ENCODE peak calls at places on chromosomes 7 and 10, in four cellular contexts. F, Y, O and S are unnamed samples.
A peak's percentile ranks its signal among the peaks of the same experiment; 100 is the strongest.

GRCh38 chr10:42939237-42939636 is 137.6 kb upstream of the RET start:
- DNase-seq in O (no peak), Y (no peak), F (no peak), S (no peak)

GRCh38 chr7:40463449-40463848 is 328.6 kb downstream of the SUGCT start:
- DNase-seq in F (no peak), O (no peak), Y (no peak), S (no peak)

GRCh38 chr10:52755297-52756062 is 17.1 kb downstream of the MBL2 start:
- DNase-seq in F (no peak), Y (peak; percentile 94), O (no peak), S (no peak)

GRCh38 chr10:110010076-110011069 is 2.6 kb downstream of the ADD3 start:
- DNase-seq in O (no peak), F (no peak), Y (no peak), S (peak; percentile 86)

GRCh38 chr7:10889266-10889898 is 84.3 kb upstream of the PHF14 start:
- DNase-seq in Y (peak; percentile 72), F (peak; percentile 39), O (no peak), S (peak; percentile 41)

GRCh38 chr7:54109501-54109900 is 432.7 kb upstream of the VSTM2A start:
- DNase-seq in Y (no peak), F (no peak), O (no peak), S (no peak)

GRCh38 chr7:109622320-109622719 is 1052.6 kb downstream of the DNAJB9 start:
- DNase-seq in Y (no peak), F (no peak), O (no peak), S (no peak)

GRCh38 chr7:137874390-137874789 is 27.6 kb upstream of the DGKI start:
- DNase-seq in O (no peak), F (no peak), Y (peak; percentile 91), S (no peak)

GRCh38 chr10:10661176-10661575 is 356.5 kb upstream of the CELF2 start:
- DNase-seq in Y (no peak), F (no peak), O (no peak), S (no peak)

GRCh38 chr10:123000155-123000554 is 8.4 kb downstream of the IKZF5 start:
- DNase-seq in O (no peak), Y (no peak), F (no peak), S (no peak)

GRCh38 chr10:104142081-104142480 is 20.1 kb downstream of the SFR1 start:
- DNase-seq in F (no peak), Y (no peak), O (no peak), S (no peak)

GRCh38 chr7:5695037-5695708 is 86.3 kb downstream of the RNF216 start:
- DNase-seq in O (no peak), Y (peak; percentile 90), F (no peak), S (peak; percentile 81)

GRCh38 chr7:142438923-142439515 is 181.2 kb upstream of the PRSS58 start:
- DNase-seq in F (no peak), O (no peak), Y (peak; percentile 15), S (no peak)

GRCh38 chr10:48656241-48656921 is 28.3 kb upstream of the WDFY4 start:
- DNase-seq in Y (peak; percentile 97), F (peak; percentile 54), O (no peak), S (peak; percentile 78)

GRCh38 chr7:102453319-102453718 is 11.3 kb downstream of the ALKBH4 start:
- DNase-seq in O (no peak), F (no peak), Y (no peak), S (no peak)

GRCh38 chr10:35568483-35569015 is 36.6 kb upstream of the GJD4 start:
- DNase-seq in Y (no peak), O (no peak), F (no peak), S (no peak)

GRCh38 chr7:139644191-139644590 is 120.7 kb downstream of the CLEC2L start:
- DNase-seq in F (no peak), O (no peak), Y (no peak), S (no peak)

GRCh38 chr10:116671274-116671926 is 50.6 kb downstream of the PNLIPRP2 start:
- DNase-seq in O (no peak), Y (peak; percentile 11), F (no peak), S (no peak)

GRCh38 chr7:38883706-38884105 is 25.3 kb downstream of the VPS41 start:
- DNase-seq in Y (no peak), F (no peak), O (no peak), S (no peak)

GRCh38 chr10:72736881-72737280 is 44.9 kb downstream of the MCU start:
- DNase-seq in O (no peak), F (no peak), Y (no peak), S (no peak)

GRCh38 chr7:151381333-151382078 is 28.3 kb downstream of the WDR86 start:
- DNase-seq in F (no peak), Y (peak; percentile 21), O (no peak), S (peak; percentile 81)

GRCh38 chr10:132815161-132815857 is 29.4 kb upstream of the NKX6-2 start:
- DNase-seq in F (no peak), Y (no peak), O (no peak), S (no peak)

GRCh38 chr7:155190608-155191536 is 106.8 kb upstream of the INSIG1 start:
- DNase-seq in F (no peak), Y (peak; percentile 39), O (no peak), S (no peak)

GRCh38 chr7:143494622-143495021 is 16.9 kb downstream of the TAS2R41 start:
- DNase-seq in F (no peak), Y (no peak), O (no peak), S (no peak)

GRCh38 chr10:79078367-79079073 is 9.8 kb downstream of the ZMIZ1 start:
- DNase-seq in F (no peak), O (no peak), Y (no peak), S (no peak)

GRCh38 chr10:103781329-103782061 is 73.9 kb downstream of the SH3PXD2A start:
- DNase-seq in O (no peak), Y (peak; percentile 79), F (peak; percentile 20), S (no peak)

GRCh38 chr10:70272925-70273316 is 10.9 kb downstream of the NPFFR1 start:
- DNase-seq in Y (peak; percentile 43), F (no peak), O (no peak), S (peak; percentile 53)

GRCh38 chr7:66082886-66083415 is 7.3 kb downstream of the ASL start:
- DNase-seq in F (no peak), Y (no peak), O (no peak), S (no peak)

GRCh38 chr7:51017576-51018535 is 235.2 kb upstream of the GRB10 start:
- DNase-seq in F (no peak), O (no peak), Y (no peak), S (no peak)

GRCh38 chr10:104256335-104257080 is 1.8 kb downstream of the GSTO1 start:
- DNase-seq in Y (no peak), O (no peak), F (no peak), S (no peak)

DNA sequence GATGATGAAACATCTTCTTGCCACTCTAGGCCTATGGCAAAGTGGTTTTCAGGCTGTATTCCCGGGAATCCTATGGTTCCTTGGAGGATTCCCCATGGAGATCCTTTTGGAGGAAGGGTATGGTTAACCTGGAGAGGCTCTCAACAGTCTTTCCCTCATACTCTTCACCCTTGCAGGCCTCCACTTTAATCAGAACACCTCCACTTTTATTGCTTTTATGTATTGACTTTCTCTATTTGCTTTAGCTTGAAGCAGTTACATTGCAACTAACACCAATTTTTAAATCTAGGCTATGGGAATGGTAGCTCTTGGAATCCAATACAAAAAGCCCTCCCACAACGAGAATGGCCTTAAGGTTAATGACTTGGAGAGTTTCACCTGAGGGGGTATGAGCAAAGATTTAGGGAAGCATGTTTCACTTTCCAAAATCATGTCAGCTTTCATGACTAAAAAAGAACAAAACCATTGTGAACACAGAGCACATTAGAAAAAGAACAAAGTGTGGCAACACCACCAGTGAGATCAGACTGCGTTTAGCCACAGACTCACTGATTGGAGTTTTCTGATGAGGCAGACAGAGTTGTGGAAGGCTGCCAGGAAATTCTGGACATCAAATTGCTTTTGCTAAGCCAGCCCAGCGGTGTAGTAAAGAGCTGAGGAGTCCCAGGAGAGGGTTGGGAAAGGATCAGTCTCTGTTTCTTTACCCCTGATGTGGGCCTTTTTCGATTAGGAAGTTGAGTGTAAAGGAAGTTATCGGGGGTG is 130.4 kb upstream of the BMPER start:
- DNase-seq in Y (peak; percentile 99), F (no peak), O (no peak), S (no peak)
- H3K27ac ChIP-seq in Y (no peak overlapping the region), F (no peak overlapping the region), O (no peak overlapping the region), S (no peak overlapping the region)

DNA sequence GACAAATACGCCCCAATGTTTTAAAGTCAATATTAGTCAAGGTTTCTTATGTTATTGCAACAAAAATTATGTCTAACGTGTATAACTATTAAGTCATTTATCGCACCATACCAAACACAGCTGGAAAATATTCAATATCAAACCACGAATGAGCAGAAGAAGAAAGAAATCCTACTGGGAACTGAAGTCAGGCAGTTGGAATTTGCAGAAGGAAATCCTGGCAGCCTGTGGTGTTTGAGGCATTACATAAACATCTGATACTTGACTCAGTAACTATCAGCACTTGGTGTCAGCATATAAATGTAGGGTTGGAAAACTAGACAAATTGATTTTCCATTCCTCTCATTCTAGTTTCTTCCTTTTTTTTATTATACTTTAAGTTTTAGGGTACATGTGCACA is 83.4 kb upstream of the NUPR2 start:
- DNase-seq in F (no peak), O (no peak), Y (no peak), S (no peak)
- H3K27ac ChIP-seq in F (no peak overlapping the region), O (no peak overlapping the region), Y (no peak overlapping the region), S (no peak overlapping the region)

GRCh38 chr10:121994429-121994881 is 5.5 kb downstream of the TACC2 start:
- DNase-seq in O (no peak), Y (no peak), F (no peak), S (no peak)

GRCh38 chr10:121988361-121989324 is at the start of gene TACC2:
- DNase-seq in Y (no peak), F (no peak), O (no peak), S (no peak)

GRCh38 chr10:121984463-121984862 is 4.5 kb upstream of the TACC2 start:
- DNase-seq in Y (no peak), F (no peak), O (no peak), S (no peak)

GRCh38 chr10:121990015-121990677 is 1.2 kb downstream of the TACC2 start:
- DNase-seq in O (no peak), F (no peak), Y (no peak), S (no peak)
- H3K27ac ChIP-seq in O (no peak overlapping the region), F (peak overlapping the region; percentile 23), Y (no peak overlapping the region), S (no peak overlapping the region)

DNA sequence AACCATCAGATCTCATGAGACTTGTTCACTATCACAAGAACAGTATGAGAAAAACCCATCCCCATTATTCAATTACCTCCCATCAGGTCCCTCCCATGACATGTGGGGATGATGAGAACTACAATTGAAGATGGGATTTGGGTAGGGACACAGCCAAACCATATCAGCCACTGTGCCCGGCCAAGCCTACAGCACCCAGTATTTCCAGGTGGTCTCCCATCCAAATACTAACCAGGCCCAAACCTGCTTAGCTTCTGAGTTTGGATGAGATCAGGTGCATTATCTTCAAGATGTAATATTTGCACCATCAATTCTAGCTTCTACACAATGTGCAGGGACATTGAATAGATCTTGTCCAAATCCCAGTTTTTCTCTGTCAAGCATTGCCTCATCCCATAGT is 196.9 kb downstream of the BAMBI start:
- DNase-seq in O (no peak), Y (no peak), F (no peak), S (no peak)
- H3K27ac ChIP-seq in O (no peak overlapping the region), Y (no peak overlapping the region), F (no peak overlapping the region), S (no peak overlapping the region)

GRCh38 chr7:77330169-77330882 is 85.8 kb downstream of the GSAP start:
- DNase-seq in O (no peak), Y (peak; percentile 28), F (no peak), S (no peak)

GRCh38 chr7:77327067-77327931 is 88.8 kb downstream of the GSAP start:
- DNase-seq in F (no peak), O (peak; percentile 89), Y (peak; percentile 86), S (no peak)

GRCh38 chr7:77327932-77328628 is 88.1 kb downstream of the GSAP start:
- DNase-seq in Y (peak; percentile 32), F (no peak), O (no peak), S (no peak)

GRCh38 chr7:77329466-77330168 is 86.5 kb downstream of the GSAP start:
- DNase-seq in F (no peak), Y (no peak), O (no peak), S (no peak)

GRCh38 chr7:77328669-77329068 is 87.5 kb downstream of the GSAP start:
- DNase-seq in F (no peak), O (no peak), Y (peak; percentile 52), S (no peak)
- H3K27ac ChIP-seq in F (no peak overlapping the region), O (no peak overlapping the region), Y (no peak overlapping the region), S (no peak overlapping the region)